ENCODE peak calls at places on chromosomes 7 and 10, in four cellular contexts. C is H7, W is Kasumi-1, P is NB4. H is an unnamed sample.
A peak's percentile ranks its signal among the peaks of the same experiment; 100 is the strongest.

GRCh38 chr10:95327367-95327766 is 36.6 kb upstream of the PDLIM1 start:
- DNase-seq in C (no peak), W (no peak), P (no peak), H (no peak)

GRCh38 chr10:27911006-27911405 is 87.9 kb downstream of the ODAD2 start:
- DNase-seq in C (no peak), W (no peak), P (no peak), H (no peak)

GRCh38 chr10:1043532-1043995 is 5.4 kb downstream of the IDI1 start:
- DNase-seq in C (no peak), W (peak; percentile 99), P (no peak), H (no peak)

GRCh38 chr7:114922151-114922651 is 307 bp downstream of the MDFIC start:
- DNase-seq in C (peak; percentile 77), W (no peak), P (peak; percentile 35), H (peak; percentile 73)

GRCh38 chr10:124366343-124366742 is 52.4 kb downstream of the OAT start:
- DNase-seq in C (no peak), W (no peak), P (no peak), H (no peak)

GRCh38 chr10:24456319-24456718 is 247.4 kb downstream of the KIAA1217 start:
- DNase-seq in C (no peak), W (no peak), P (no peak), H (no peak)

GRCh38 chr10:20369863-20370736 is 527.0 kb downstream of the NEBL start:
- DNase-seq in C (no peak), W (no peak), P (no peak), H (no peak)

GRCh38 chr7:78225534-78225933 is 427.0 kb downstream of the PHTF2 start:
- DNase-seq in C (no peak), W (no peak), P (no peak), H (no peak)

GRCh38 chr7:100682991-100683658 is 9.6 kb downstream of the GNB2 start:
- DNase-seq in C (no peak), W (no peak), P (peak; percentile 12), H (peak; percentile 15)

GRCh38 chr7:101589052-101589451 is 40.0 kb downstream of the MYL10 start:
- DNase-seq in C (peak; percentile 27), W (no peak), P (no peak), H (no peak)

GRCh38 chr10:58064714-58065528 is 202.8 kb downstream of the IPMK start:
- DNase-seq in C (peak; percentile 25), W (peak; percentile 77), P (peak; percentile 63), H (peak; percentile 39)

GRCh38 chr7:106313456-106313891 is 28.7 kb upstream of the NAMPT start:
- DNase-seq in C (no peak), W (no peak), P (no peak), H (no peak)

GRCh38 chr10:79322616-79323566 is 24.4 kb upstream of the PPIF start:
- DNase-seq in C (no peak), W (peak; percentile 100), P (peak; percentile 89), H (no peak)

GRCh38 chr7:13282377-13282980 is 595.0 kb downstream of the ARL4A start:
- DNase-seq in C (no peak), W (peak; percentile 19), P (peak; percentile 34), H (no peak)

GRCh38 chr7:77320161-77320560 is 96.0 kb downstream of the GSAP start:
- DNase-seq in C (no peak), W (no peak), P (no peak), H (no peak)